ENCODE peak calls at places on chromosome 18, in four cellular contexts. S, D, I and T are unnamed samples.

GRCh38 chr18:62715829-62716678 is 713 bp downstream of the PHLPP1 start:
- DNase-seq in S (peak; percentile 36), D (peak; percentile 84), I (peak; percentile 75), T (peak; percentile 17)

GRCh38 chr18:63365909-63366269 is 1.1 kb downstream of the KDSR start:
- DNase-seq in S (no peak), D (no peak), I (no peak), T (no peak)

GRCh38 chr18:55034742-55035141 is 75.5 kb upstream of the CCDC68 start:
- DNase-seq in S (no peak), D (no peak), I (no peak), T (no peak)

GRCh38 chr18:34576622-34577021 is 133.5 kb upstream of the DTNA start:
- DNase-seq in S (no peak), D (no peak), I (no peak), T (no peak)

GRCh38 chr18:34048423-34048822 is 176.3 kb downstream of the NOL4 start:
- DNase-seq in S (no peak), D (no peak), I (no peak), T (no peak)

GRCh38 chr18:24553886-24554285 is 93.4 kb downstream of the HRH4 start:
- DNase-seq in S (no peak), D (no peak), I (no peak), T (no peak)

GRCh38 chr18:49206717-49207116 is 253.7 kb downstream of the DYM start:
- DNase-seq in S (no peak), D (no peak), I (no peak), T (no peak)

GRCh38 chr18:62723666-62724281 is 8.4 kb downstream of the PHLPP1 start:
- DNase-seq in S (no peak), D (no peak), I (no peak), T (no peak)

GRCh38 chr18:49758263-49758610 is 55.1 kb downstream of the ACAA2 start:
- DNase-seq in S (no peak), D (no peak), I (no peak), T (no peak)

GRCh38 chr18:79883461-79884295 is 67.8 kb downstream of the SLC66A2 start:
- DNase-seq in S (no peak), D (no peak), I (no peak), T (no peak)